ENCODE peak calls at places on chromosome 2, in ten cellular contexts. One of them, this sample, is unnamed.
A peak's percentile ranks its signal among the peaks of the same experiment; 100 is the strongest.

GRCh38 chr2:120017201-120017600 is 4.3 kb downstream of the EPB41L5 start:
- DNase-seq in sigmoid colon: no peak
- DNase-seq in IMR-90: no peak
- DNase-seq in adrenal gland: no peak
- DNase-seq in uterus: no peak
- DNase-seq in stomach: no peak
- DNase-seq in tibial nerve: no peak
- DNase-seq in testis: no peak
- DNase-seq in heart left ventricle: no peak
- DNase-seq in right lobe of liver: no peak
- DNase-seq in this sample: no peak

GRCh38 chr2:130251520-130251864 is 53.3 kb upstream of the TUBA3E start:
- DNase-seq in sigmoid colon: no peak
- DNase-seq in IMR-90: no peak
- DNase-seq in adrenal gland: no peak
- DNase-seq in uterus: no peak
- DNase-seq in stomach: no peak
- DNase-seq in tibial nerve: no peak
- DNase-seq in testis: no peak
- DNase-seq in heart left ventricle: no peak
- DNase-seq in right lobe of liver: no peak
- DNase-seq in this sample: no peak

GRCh38 chr2:241010531-241011295 is 12.3 kb downstream of the SNED1 start:
- DNase-seq in sigmoid colon: peak; percentile 48
- DNase-seq in IMR-90: no peak
- DNase-seq in adrenal gland: peak; percentile 14
- DNase-seq in uterus: peak; percentile 14
- DNase-seq in stomach: no peak
- DNase-seq in tibial nerve: peak; percentile 4
- DNase-seq in testis: peak; percentile 9
- DNase-seq in heart left ventricle: no peak
- DNase-seq in right lobe of liver: no peak
- DNase-seq in this sample: peak; percentile 69

GRCh38 chr2:182300603-182301002 is 126.2 kb downstream of the PDE1A start:
- DNase-seq in sigmoid colon: no peak
- DNase-seq in IMR-90: no peak
- DNase-seq in adrenal gland: no peak
- DNase-seq in uterus: no peak
- DNase-seq in stomach: no peak
- DNase-seq in tibial nerve: no peak
- DNase-seq in testis: no peak
- DNase-seq in heart left ventricle: no peak
- DNase-seq in right lobe of liver: no peak
- DNase-seq in this sample: no peak

GRCh38 chr2:191158751-191159150 is 8.0 kb upstream of the STAT4 start:
- DNase-seq in sigmoid colon: no peak
- DNase-seq in IMR-90: no peak
- DNase-seq in adrenal gland: no peak
- DNase-seq in uterus: no peak
- DNase-seq in stomach: no peak
- DNase-seq in tibial nerve: no peak
- DNase-seq in testis: no peak
- DNase-seq in heart left ventricle: no peak
- DNase-seq in right lobe of liver: no peak
- DNase-seq in this sample: no peak

GRCh38 chr2:185700883-185701282 is 37.7 kb upstream of the FSIP2 start:
- DNase-seq in sigmoid colon: no peak
- DNase-seq in IMR-90: no peak
- DNase-seq in adrenal gland: no peak
- DNase-seq in uterus: no peak
- DNase-seq in stomach: no peak
- DNase-seq in tibial nerve: no peak
- DNase-seq in testis: no peak
- DNase-seq in heart left ventricle: no peak
- DNase-seq in right lobe of liver: no peak
- DNase-seq in this sample: no peak

GRCh38 chr2:241751776-241752175 is 17.3 kb downstream of the D2HGDH start:
- DNase-seq in sigmoid colon: no peak
- DNase-seq in IMR-90: no peak
- DNase-seq in adrenal gland: no peak
- DNase-seq in uterus: no peak
- DNase-seq in stomach: no peak
- DNase-seq in tibial nerve: no peak
- DNase-seq in testis: no peak
- DNase-seq in heart left ventricle: peak; percentile 32
- DNase-seq in right lobe of liver: no peak
- DNase-seq in this sample: no peak

GRCh38 chr2:203579131-203579643 is 44.1 kb upstream of the RAPH1 start:
- DNase-seq in sigmoid colon: no peak
- DNase-seq in IMR-90: peak; percentile 84
- DNase-seq in adrenal gland: no peak
- DNase-seq in uterus: no peak
- DNase-seq in stomach: peak; percentile 78
- DNase-seq in tibial nerve: no peak
- DNase-seq in testis: no peak
- DNase-seq in heart left ventricle: no peak
- DNase-seq in right lobe of liver: peak; percentile 43
- DNase-seq in this sample: no peak

DNA sequence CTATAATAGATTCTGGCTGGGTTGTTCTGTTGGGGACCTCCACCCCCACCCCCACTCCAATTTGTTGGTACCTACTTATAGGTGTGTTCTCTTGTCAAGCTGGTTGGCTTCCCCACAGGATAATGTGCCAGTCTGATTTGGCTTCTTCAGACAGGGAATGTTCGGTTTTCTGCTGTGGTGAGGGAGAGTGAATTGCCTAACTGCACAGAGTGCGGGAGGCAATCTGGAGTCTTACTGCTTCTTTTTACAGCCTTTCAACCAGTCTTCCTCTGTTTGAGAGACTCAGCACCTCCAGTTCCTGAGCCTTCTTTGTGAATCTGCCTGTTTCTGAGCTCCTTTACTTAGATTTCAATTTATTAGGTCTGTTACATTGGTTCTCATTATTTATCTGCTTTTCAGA is 27.4 kb upstream of the SNORC start:
- DNase-seq in sigmoid colon: no peak
- DNase-seq in IMR-90: no peak
- DNase-seq in adrenal gland: no peak
- DNase-seq in uterus: no peak
- DNase-seq in stomach: no peak
- DNase-seq in tibial nerve: no peak
- DNase-seq in testis: no peak
- DNase-seq in heart left ventricle: no peak
- DNase-seq in right lobe of liver: no peak
- DNase-seq in this sample: no peak
- H3K36me3 ChIP-seq in sigmoid colon: peaks cover 30% of the 10 kb centered on the region
- H3K36me3 ChIP-seq in IMR-90: peaks cover 25% of the 10 kb centered on the region
- H3K36me3 ChIP-seq in adrenal gland: no peaks in the 10 kb centered on the region
- H3K36me3 ChIP-seq in uterus: no peaks in the 10 kb centered on the region
- H3K36me3 ChIP-seq in stomach: peaks cover 92% of the 10 kb centered on the region
- H3K36me3 ChIP-seq in tibial nerve: no peaks in the 10 kb centered on the region
- H3K36me3 ChIP-seq in testis: no peaks in the 10 kb centered on the region
- H3K36me3 ChIP-seq in heart left ventricle: peaks cover 22% of the 10 kb centered on the region
- H3K36me3 ChIP-seq in right lobe of liver: no peaks in the 10 kb centered on the region
- H3K36me3 ChIP-seq in this sample: peaks cover 57% of the 10 kb centered on the region

GRCh38 chr2:180722551-180723239 is 257.7 kb upstream of the UBE2E3 start:
- DNase-seq in sigmoid colon: no peak
- DNase-seq in IMR-90: peak; percentile 82
- DNase-seq in adrenal gland: no peak
- DNase-seq in uterus: no peak
- DNase-seq in stomach: no peak
- DNase-seq in tibial nerve: no peak
- DNase-seq in testis: no peak
- DNase-seq in heart left ventricle: no peak
- DNase-seq in right lobe of liver: no peak
- DNase-seq in this sample: no peak

GRCh38 chr2:180720861-180721260 is 259.5 kb upstream of the UBE2E3 start:
- DNase-seq in sigmoid colon: no peak
- DNase-seq in IMR-90: no peak
- DNase-seq in adrenal gland: no peak
- DNase-seq in uterus: no peak
- DNase-seq in stomach: no peak
- DNase-seq in tibial nerve: no peak
- DNase-seq in testis: no peak
- DNase-seq in heart left ventricle: no peak
- DNase-seq in right lobe of liver: no peak
- DNase-seq in this sample: no peak

GRCh38 chr2:180715044-180715443 is 265.4 kb upstream of the UBE2E3 start:
- DNase-seq in sigmoid colon: no peak
- DNase-seq in IMR-90: no peak
- DNase-seq in adrenal gland: no peak
- DNase-seq in uterus: no peak
- DNase-seq in stomach: no peak
- DNase-seq in tibial nerve: no peak
- DNase-seq in testis: no peak
- DNase-seq in heart left ventricle: no peak
- DNase-seq in right lobe of liver: no peak
- DNase-seq in this sample: no peak

GRCh38 chr2:180716186-180717180 is 263.9 kb upstream of the UBE2E3 start:
- DNase-seq in sigmoid colon: no peak
- DNase-seq in IMR-90: no peak
- DNase-seq in adrenal gland: no peak
- DNase-seq in uterus: no peak
- DNase-seq in stomach: no peak
- DNase-seq in tibial nerve: no peak
- DNase-seq in testis: no peak
- DNase-seq in heart left ventricle: no peak
- DNase-seq in right lobe of liver: no peak
- DNase-seq in this sample: no peak

GRCh38 chr2:180717588-180717987 is 262.8 kb upstream of the UBE2E3 start:
- DNase-seq in sigmoid colon: no peak
- DNase-seq in IMR-90: no peak
- DNase-seq in adrenal gland: no peak
- DNase-seq in uterus: no peak
- DNase-seq in stomach: no peak
- DNase-seq in tibial nerve: no peak
- DNase-seq in testis: no peak
- DNase-seq in heart left ventricle: no peak
- DNase-seq in right lobe of liver: no peak
- DNase-seq in this sample: no peak
- TF ChIP-seq POLR2A in sigmoid colon: no peak
- TF ChIP-seq POLR2A in IMR-90: no peak
- TF ChIP-seq POLR2A in adrenal gland: no peak
- TF ChIP-seq POLR2A in uterus: no peak
- TF ChIP-seq POLR2A in stomach: no peak
- TF ChIP-seq POLR2A in tibial nerve: no peak
- TF ChIP-seq POLR2A in testis: no peak
- TF ChIP-seq POLR2A in heart left ventricle: no peak
- TF ChIP-seq POLR2A in right lobe of liver: no peak
- TF ChIP-seq POLR2A in this sample: no peak

GRCh38 chr2:70688427-70688826 is 79.6 kb downstream of the ADD2 start:
- DNase-seq in sigmoid colon: peak; percentile 3
- DNase-seq in IMR-90: no peak
- DNase-seq in adrenal gland: no peak
- DNase-seq in uterus: no peak
- DNase-seq in stomach: no peak
- DNase-seq in tibial nerve: no peak
- DNase-seq in testis: no peak
- DNase-seq in heart left ventricle: no peak
- DNase-seq in right lobe of liver: no peak
- DNase-seq in this sample: no peak
- H3K36me3 ChIP-seq in sigmoid colon: no peaks in the 10 kb centered on the region
- H3K36me3 ChIP-seq in IMR-90: no peaks in the 10 kb centered on the region
- H3K36me3 ChIP-seq in adrenal gland: no peaks in the 10 kb centered on the region
- H3K36me3 ChIP-seq in uterus: no peaks in the 10 kb centered on the region
- H3K36me3 ChIP-seq in stomach: no peaks in the 10 kb centered on the region
- H3K36me3 ChIP-seq in tibial nerve: no peaks in the 10 kb centered on the region
- H3K36me3 ChIP-seq in testis: no peaks in the 10 kb centered on the region
- H3K36me3 ChIP-seq in heart left ventricle: no peaks in the 10 kb centered on the region
- H3K36me3 ChIP-seq in right lobe of liver: no peaks in the 10 kb centered on the region
- H3K36me3 ChIP-seq in this sample: no peaks in the 10 kb centered on the region

GRCh38 chr2:231467613-231468525 is 3.6 kb upstream of the NCL start:
- DNase-seq in sigmoid colon: no peak
- DNase-seq in IMR-90: no peak
- DNase-seq in adrenal gland: no peak
- DNase-seq in uterus: no peak
- DNase-seq in stomach: no peak
- DNase-seq in tibial nerve: no peak
- DNase-seq in testis: no peak
- DNase-seq in heart left ventricle: no peak
- DNase-seq in right lobe of liver: no peak
- DNase-seq in this sample: peak; percentile 70

GRCh38 chr2:231463698-231464575 is at the start of gene NCL:
- DNase-seq in sigmoid colon: peak; percentile 99
- DNase-seq in IMR-90: peak; percentile 98
- DNase-seq in adrenal gland: peak; percentile 77
- DNase-seq in uterus: peak; percentile 82
- DNase-seq in stomach: peak; percentile 78
- DNase-seq in tibial nerve: peak; percentile 65
- DNase-seq in testis: peak; percentile 98
- DNase-seq in heart left ventricle: peak; percentile 92
- DNase-seq in right lobe of liver: peak; percentile 81
- DNase-seq in this sample: peak; percentile 96

GRCh38 chr2:231462729-231463465 is 1.4 kb downstream of the NCL start:
- DNase-seq in sigmoid colon: no peak
- DNase-seq in IMR-90: no peak
- DNase-seq in adrenal gland: no peak
- DNase-seq in uterus: no peak
- DNase-seq in stomach: no peak
- DNase-seq in tibial nerve: no peak
- DNase-seq in testis: no peak
- DNase-seq in heart left ventricle: no peak
- DNase-seq in right lobe of liver: no peak
- DNase-seq in this sample: no peak

GRCh38 chr2:231467016-231467545 is 2.8 kb upstream of the NCL start:
- DNase-seq in sigmoid colon: no peak
- DNase-seq in IMR-90: no peak
- DNase-seq in adrenal gland: no peak
- DNase-seq in uterus: no peak
- DNase-seq in stomach: no peak
- DNase-seq in tibial nerve: no peak
- DNase-seq in testis: no peak
- DNase-seq in heart left ventricle: no peak
- DNase-seq in right lobe of liver: no peak
- DNase-seq in this sample: peak; percentile 45

DNA sequence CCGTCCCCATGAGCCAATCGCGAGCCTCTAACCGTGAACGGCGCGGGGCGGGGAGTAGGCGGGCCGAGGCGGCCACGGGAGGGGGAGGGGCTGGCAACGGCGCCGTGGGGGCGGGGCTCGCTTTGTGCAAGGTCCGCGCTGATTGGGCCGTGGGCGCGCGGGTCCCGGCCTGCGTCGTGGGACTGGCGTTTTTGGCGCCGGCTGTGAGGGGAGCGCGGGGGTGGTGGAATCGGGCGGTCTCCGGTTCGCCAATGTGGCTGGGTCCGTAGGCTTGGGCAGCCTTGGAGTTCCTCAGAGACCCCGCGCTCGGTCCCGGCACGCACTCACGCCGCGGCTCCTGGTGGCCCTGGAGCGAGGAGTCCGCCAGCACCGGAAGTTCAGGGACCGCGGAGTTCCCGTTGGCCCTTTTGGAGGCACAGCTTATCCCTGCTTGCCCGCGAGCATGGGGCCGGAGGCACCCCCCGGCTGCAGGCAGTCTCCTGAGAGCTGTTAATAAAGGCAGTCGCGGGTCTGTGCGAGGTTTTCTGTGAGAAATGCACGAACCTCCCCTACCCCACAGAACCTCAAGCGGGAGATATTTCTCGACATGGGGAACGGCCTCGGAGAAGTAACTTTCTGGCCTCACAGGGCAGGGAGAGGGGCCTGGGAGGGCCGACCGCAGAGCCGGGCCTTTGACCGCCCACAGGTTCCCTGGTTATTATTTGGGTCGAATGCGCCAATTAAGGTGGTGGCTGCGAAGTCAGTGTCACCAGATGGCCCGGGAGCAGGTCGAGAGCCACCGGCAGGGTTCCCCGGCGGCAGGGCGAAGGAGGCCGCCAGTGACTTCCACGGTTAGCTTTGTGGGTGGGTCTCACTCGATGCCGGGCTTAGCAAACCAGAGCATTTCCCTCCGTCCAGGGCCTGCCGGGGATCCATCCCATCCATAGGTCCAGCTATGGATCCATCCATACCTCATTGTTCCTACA is 574 bp upstream of the NCL start:
- DNase-seq in sigmoid colon: no peak
- DNase-seq in IMR-90: no peak
- DNase-seq in adrenal gland: peak; percentile 99
- DNase-seq in uterus: peak; percentile 98
- DNase-seq in stomach: peak; percentile 99
- DNase-seq in tibial nerve: peak; percentile 99
- DNase-seq in testis: peak; percentile 36
- DNase-seq in heart left ventricle: peak; percentile 99
- DNase-seq in right lobe of liver: peak; percentile 98
- DNase-seq in this sample: peak; percentile 98
- TF ChIP-seq POLR2A in sigmoid colon: peak; percentile 7
- TF ChIP-seq POLR2A in IMR-90: no peak
- TF ChIP-seq POLR2A in adrenal gland: no peak
- TF ChIP-seq POLR2A in uterus: no peak
- TF ChIP-seq POLR2A in stomach: peak; percentile 38
- TF ChIP-seq POLR2A in tibial nerve: no peak
- TF ChIP-seq POLR2A in testis: peak; percentile 24
- TF ChIP-seq POLR2A in heart left ventricle: no peak
- TF ChIP-seq POLR2A in right lobe of liver: no peak
- TF ChIP-seq POLR2A in this sample: no peak

This sample was measured in spleen.